ENCODE peak calls at places on chromosomes 11 and 22, in eight cellular contexts. O is lung microvascular endothelial cell, M is HCEC 1CT, R is neural crest cell, A is T-cell, V is NCI-H1092, D is mesenteric fat pad, G is IMR-90. I is an unnamed sample.

GRCh38 chr11:22130462-22131053 is 62.3 kb upstream of the ANO5 start:
- DNase-seq in D (no peak), R (no peak), G (no peak), A (no peak), M (no peak), O (peak; percentile 1), V (no peak), I (no peak)

GRCh38 chr11:132590986-132591385 is 941.3 kb downstream of the OPCML start:
- DNase-seq in G (no peak), D (no peak), M (no peak), R (no peak), O (no peak), A (no peak), V (no peak), I (no peak)

GRCh38 chr22:34997921-34998320 is 68.0 kb upstream of the ISX start:
- DNase-seq in A (no peak), G (no peak), D (no peak), V (no peak), O (no peak), M (no peak), R (no peak), I (no peak)

GRCh38 chr11:131889146-131889577 is 518.7 kb downstream of the NTM start:
- DNase-seq in O (peak; percentile 76), M (peak; percentile 82), D (no peak), A (no peak), G (peak; percentile 95), V (no peak), R (no peak), I (peak; percentile 57)

GRCh38 chr11:46706886-46707285 is 6.1 kb downstream of the ZNF408 start:
- DNase-seq in V (no peak), A (no peak), R (no peak), D (no peak), G (no peak), M (no peak), O (no peak), I (no peak)

GRCh38 chr22:45226681-45227186 is 14.0 kb downstream of the KIAA0930 start:
- DNase-seq in M (no peak), A (no peak), D (no peak), G (no peak), V (no peak), O (no peak), R (no peak), I (peak; percentile 28)

GRCh38 chr11:64500176-64501013 is 90.6 kb upstream of the SLC22A12 start:
- DNase-seq in M (no peak), D (no peak), G (no peak), R (no peak), V (no peak), A (no peak), O (no peak), I (no peak)

GRCh38 chr11:21364866-21365624 is 695.7 kb downstream of the NELL1 start:
- DNase-seq in R (no peak), O (no peak), V (no peak), G (no peak), D (no peak), M (no peak), A (no peak), I (no peak)

GRCh38 chr22:37802310-37803194 is 5.2 kb upstream of the GCAT start:
- DNase-seq in A (no peak), R (peak; percentile 66), D (no peak), G (peak; percentile 39), M (no peak), O (peak; percentile 55), V (peak; percentile 58), I (peak; percentile 90)

GRCh38 chr11:72576661-72577060 is 97.6 kb downstream of the PDE2A start:
- DNase-seq in V (no peak), M (no peak), O (no peak), D (peak; percentile 79), R (no peak), A (no peak), G (no peak), I (peak; percentile 28)

GRCh38 chr22:42721045-42721434 is 370 bp upstream of the A4GALT start:
- DNase-seq in A (no peak), G (no peak), M (no peak), D (no peak), V (no peak), R (no peak), O (no peak), I (no peak)